ENCODE peak calls at places on chromosomes 1 and 21, in five cellular contexts. One of them, this sample, is unnamed.

GRCh38 chr1:64542118-64542517 is 72.2 kb downstream of the CACHD1 start:
- DNase-seq in KBM-7: no peak
- DNase-seq in sciatic nerve: no peak
- DNase-seq in stimulated activated naive CD8-positive, alpha-beta T cell treated with anti-CD3 and anti-CD28 coated beads, Interleukin-15, amount 100 ng/mL, for 72 hours: no peak
- DNase-seq in stimulated activated CD4-positive, alpha-beta T cell treated with anti-CD3 and anti-CD28 coated beads, Interleukin-12 subunit alpha, Interleukin-12 subunit beta, amount 100 ng/mL, for 48 hours: no peak
- DNase-seq in this sample: no peak

GRCh38 chr1:18299441-18300338 is 181.0 kb upstream of the KLHDC7A start:
- DNase-seq in KBM-7: no peak
- DNase-seq in stimulated activated CD4-positive, alpha-beta T cell treated with anti-CD3 and anti-CD28 coated beads, Interleukin-12 subunit alpha, Interleukin-12 subunit beta, amount 100 ng/mL, for 48 hours: peak
- DNase-seq in stimulated activated naive CD8-positive, alpha-beta T cell treated with anti-CD3 and anti-CD28 coated beads, Interleukin-15, amount 100 ng/mL, for 72 hours: peak
- DNase-seq in sciatic nerve: no peak
- DNase-seq in this sample: no peak

GRCh38 chr1:199335496-199335895 is 692.0 kb upstream of the NR5A2 start:
- DNase-seq in stimulated activated CD4-positive, alpha-beta T cell treated with anti-CD3 and anti-CD28 coated beads, Interleukin-12 subunit alpha, Interleukin-12 subunit beta, amount 100 ng/mL, for 48 hours: no peak
- DNase-seq in sciatic nerve: no peak
- DNase-seq in KBM-7: no peak
- DNase-seq in stimulated activated naive CD8-positive, alpha-beta T cell treated with anti-CD3 and anti-CD28 coated beads, Interleukin-15, amount 100 ng/mL, for 72 hours: no peak
- DNase-seq in this sample: no peak

GRCh38 chr21:41933259-41934079 is 20.3 kb downstream of the C2CD2 start:
- DNase-seq in sciatic nerve: no peak
- DNase-seq in KBM-7: peak
- DNase-seq in stimulated activated CD4-positive, alpha-beta T cell treated with anti-CD3 and anti-CD28 coated beads, Interleukin-12 subunit alpha, Interleukin-12 subunit beta, amount 100 ng/mL, for 48 hours: no peak
- DNase-seq in stimulated activated naive CD8-positive, alpha-beta T cell treated with anti-CD3 and anti-CD28 coated beads, Interleukin-15, amount 100 ng/mL, for 72 hours: no peak
- DNase-seq in this sample: no peak

GRCh38 chr1:111559736-111560279 is 56.4 kb upstream of the ADORA3 start:
- DNase-seq in KBM-7: no peak
- DNase-seq in stimulated activated naive CD8-positive, alpha-beta T cell treated with anti-CD3 and anti-CD28 coated beads, Interleukin-15, amount 100 ng/mL, for 72 hours: no peak
- DNase-seq in stimulated activated CD4-positive, alpha-beta T cell treated with anti-CD3 and anti-CD28 coated beads, Interleukin-12 subunit alpha, Interleukin-12 subunit beta, amount 100 ng/mL, for 48 hours: no peak
- DNase-seq in sciatic nerve: no peak
- DNase-seq in this sample: no peak

GRCh38 chr1:206898089-206898908 is 1.1 kb downstream of the IL24 start:
- DNase-seq in stimulated activated CD4-positive, alpha-beta T cell treated with anti-CD3 and anti-CD28 coated beads, Interleukin-12 subunit alpha, Interleukin-12 subunit beta, amount 100 ng/mL, for 48 hours: no peak
- DNase-seq in sciatic nerve: no peak
- DNase-seq in stimulated activated naive CD8-positive, alpha-beta T cell treated with anti-CD3 and anti-CD28 coated beads, Interleukin-15, amount 100 ng/mL, for 72 hours: no peak
- DNase-seq in KBM-7: no peak
- DNase-seq in this sample: no peak

GRCh38 chr1:61338899-61339298 is 256.5 kb downstream of the NFIA start:
- DNase-seq in KBM-7: no peak
- DNase-seq in sciatic nerve: no peak
- DNase-seq in stimulated activated naive CD8-positive, alpha-beta T cell treated with anti-CD3 and anti-CD28 coated beads, Interleukin-15, amount 100 ng/mL, for 72 hours: no peak
- DNase-seq in stimulated activated CD4-positive, alpha-beta T cell treated with anti-CD3 and anti-CD28 coated beads, Interleukin-12 subunit alpha, Interleukin-12 subunit beta, amount 100 ng/mL, for 48 hours: no peak
- DNase-seq in this sample: no peak

GRCh38 chr1:209635850-209636249 is 16.4 kb downstream of the LAMB3 start:
- DNase-seq in sciatic nerve: no peak
- DNase-seq in stimulated activated naive CD8-positive, alpha-beta T cell treated with anti-CD3 and anti-CD28 coated beads, Interleukin-15, amount 100 ng/mL, for 72 hours: no peak
- DNase-seq in stimulated activated CD4-positive, alpha-beta T cell treated with anti-CD3 and anti-CD28 coated beads, Interleukin-12 subunit alpha, Interleukin-12 subunit beta, amount 100 ng/mL, for 48 hours: no peak
- DNase-seq in KBM-7: no peak
- DNase-seq in this sample: no peak

GRCh38 chr1:119482517-119483425 is 24.2 kb upstream of the HSD3B1 start:
- DNase-seq in stimulated activated naive CD8-positive, alpha-beta T cell treated with anti-CD3 and anti-CD28 coated beads, Interleukin-15, amount 100 ng/mL, for 72 hours: no peak
- DNase-seq in KBM-7: no peak
- DNase-seq in sciatic nerve: no peak
- DNase-seq in stimulated activated CD4-positive, alpha-beta T cell treated with anti-CD3 and anti-CD28 coated beads, Interleukin-12 subunit alpha, Interleukin-12 subunit beta, amount 100 ng/mL, for 48 hours: no peak
- DNase-seq in this sample: no peak

GRCh38 chr1:109493805-109494539 is at the start of gene CYB561D1:
- DNase-seq in stimulated activated naive CD8-positive, alpha-beta T cell treated with anti-CD3 and anti-CD28 coated beads, Interleukin-15, amount 100 ng/mL, for 72 hours: peak
- DNase-seq in stimulated activated CD4-positive, alpha-beta T cell treated with anti-CD3 and anti-CD28 coated beads, Interleukin-12 subunit alpha, Interleukin-12 subunit beta, amount 100 ng/mL, for 48 hours: peak
- DNase-seq in sciatic nerve: peak
- DNase-seq in KBM-7: peak
- DNase-seq in this sample: peak